ENCODE peak calls at places on chromosomes 3 and 15, in four cellular contexts. S, D, O and J are unnamed samples.

GRCh38 chr15:64521726-64522164 is 61.4 kb downstream of the ZNF609 start:
- DNase-seq in D (no peak), O (peak), S (peak), J (peak)

GRCh38 chr15:89794627-89795241 is 18.6 kb downstream of the MESP2 start:
- DNase-seq in O (peak), D (no peak), S (no peak), J (no peak)

GRCh38 chr3:13189639-13190375 is 116.6 kb upstream of the IQSEC1 start:
- DNase-seq in S (peak), O (no peak), D (no peak), J (no peak)

GRCh38 chr15:67821784-67822451 is 3.4 kb upstream of the SKOR1 start:
- DNase-seq in O (no peak), D (no peak), S (no peak), J (no peak)

GRCh38 chr3:12097972-12098371 is 60.7 kb downstream of the TIMP4 start:
- DNase-seq in O (no peak), S (no peak), D (no peak), J (no peak)

GRCh38 chr3:128561504-128561903 is 68.5 kb upstream of the GATA2 start:
- DNase-seq in D (no peak), O (no peak), S (no peak), J (no peak)

GRCh38 chr3:180913582-180914404 is 1.3 kb downstream of the FXR1 start:
- DNase-seq in D (no peak), O (no peak), S (no peak), J (no peak)

GRCh38 chr3:14991818-14992612 is 44.6 kb downstream of the NR2C2 start:
- DNase-seq in O (no peak), D (no peak), S (no peak), J (no peak)

GRCh38 chr3:51683566-51683965 is 12.5 kb downstream of the TEX264 start:
- DNase-seq in O (no peak), S (no peak), D (no peak), J (no peak)

GRCh38 chr3:114896978-114897377 is 250.1 kb downstream of the ZBTB20 start:
- DNase-seq in S (no peak), D (no peak), O (no peak), J (no peak)

GRCh38 chr15:58597943-58598828 is 151.3 kb downstream of the ADAM10 start:
- DNase-seq in S (no peak), D (no peak), O (no peak), J (no peak)

GRCh38 chr15:78374436-78375393 is 34.6 kb downstream of the CRABP1 start:
- DNase-seq in O (no peak), D (no peak), S (peak), J (peak)

GRCh38 chr15:64930019-64930652 is 18.4 kb downstream of the ANKDD1A start:
- DNase-seq in D (no peak), O (no peak), S (no peak), J (no peak)

GRCh38 chr15:39099524-39099923 is 481.4 kb upstream of the THBS1 start:
- DNase-seq in D (no peak), S (no peak), O (no peak), J (no peak)

DNA sequence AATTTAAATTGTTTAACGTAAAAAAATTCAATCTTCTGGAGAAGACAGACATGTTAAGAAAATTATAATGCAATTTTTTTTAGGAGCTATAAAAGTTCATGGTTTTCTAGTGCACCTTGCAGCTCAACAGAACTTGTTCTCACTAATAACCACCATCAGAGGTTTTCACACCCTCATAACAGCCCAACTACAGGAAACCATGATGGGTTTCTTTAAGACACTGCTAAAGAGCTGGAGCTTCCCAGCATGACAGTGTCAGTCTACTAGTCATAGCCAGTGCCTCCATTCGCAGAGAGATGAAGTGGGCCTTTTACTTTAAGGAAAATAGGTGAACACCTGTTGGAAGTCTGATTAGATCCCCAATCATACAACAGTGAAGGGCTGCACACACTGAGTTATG is 224.1 kb upstream of the TRIM42 start:
- DNase-seq in O (no peak), S (no peak), D (no peak), J (no peak)
- H3K27ac ChIP-seq in O (no peak), S (no peak), D (no peak), J (no peak)

GRCh38 chr3:130963444-130963843 is 63.2 kb downstream of the ASTE1 start:
- DNase-seq in S (no peak), O (no peak), D (no peak), J (no peak)
- H3K27ac ChIP-seq in S (no peak), O (no peak), D (peak), J (peak)

GRCh38 chr15:46442901-46443590 is 808.2 kb downstream of the SQOR start:
- DNase-seq in S (no peak), D (no peak), O (no peak), J (no peak)
- H3K27ac ChIP-seq in S (no peak), D (no peak), O (no peak), J (no peak)

GRCh38 chr3:72183489-72183888 is 398.5 kb upstream of the PROK2 start:
- DNase-seq in S (no peak), O (no peak), D (no peak), J (no peak)

GRCh38 chr3:72189344-72189743 is 404.4 kb upstream of the PROK2 start:
- DNase-seq in D (no peak), O (no peak), S (no peak), J (no peak)

GRCh38 chr3:72185549-72186484 is 400.9 kb upstream of the PROK2 start:
- DNase-seq in O (no peak), D (peak), S (peak), J (peak)

GRCh38 chr3:72187131-72187530 is 402.2 kb upstream of the PROK2 start:
- DNase-seq in D (no peak), O (no peak), S (no peak), J (no peak)

GRCh38 chr3:72186485-72186864 is 401.5 kb upstream of the PROK2 start:
- DNase-seq in O (no peak), S (peak), D (no peak), J (no peak)
- H3K27ac ChIP-seq in O (no peak), S (peak), D (no peak), J (no peak)